ENCODE peak calls at places on chromosome X, in four cellular contexts. D, V, E and L are unnamed samples.

GRCh38 chrX:155966876-155967275 is 30.6 kb upstream of the IL9R start:
- DNase-seq in D (no peak), V (no peak), E (no peak), L (no peak)

GRCh38 chrX:64975491-64975890 is 759 bp downstream of the ZC4H2 start:
- DNase-seq in V (peak), D (peak), E (peak), L (no peak)

GRCh38 chrX:148501121-148502066 is 977 bp downstream of the AFF2 start:
- DNase-seq in E (no peak), V (peak), D (peak), L (no peak)

GRCh38 chrX:50448565-50448964 is 22.1 kb downstream of the DGKK start:
- DNase-seq in E (no peak), V (no peak), D (no peak), L (no peak)

GRCh38 chrX:64152857-64153256 is 52.7 kb downstream of the AMER1 start:
- DNase-seq in E (no peak), V (no peak), D (no peak), L (no peak)

GRCh38 chrX:10280061-10280460 is 123.3 kb downstream of the CLCN4 start:
- DNase-seq in D (no peak), E (no peak), V (no peak), L (no peak)

GRCh38 chrX:72100824-72101351 is 30.8 kb downstream of the RTL5 start:
- DNase-seq in E (no peak), D (no peak), V (peak), L (peak)

GRCh38 chrX:13069771-13070410 is 25.5 kb upstream of the FAM9C start:
- DNase-seq in E (no peak), D (no peak), V (no peak), L (no peak)

GRCh38 chrX:682892-683291 is 52.3 kb downstream of the SHOX start:
- DNase-seq in D (no peak), V (no peak), E (no peak), L (no peak)

GRCh38 chrX:107982356-107982755 is at the start of gene TEX13B:
- DNase-seq in V (no peak), E (no peak), D (no peak), L (no peak)

GRCh38 chrX:66602381-66602938 is 36.4 kb downstream of the EDA2R start:
- DNase-seq in D (no peak), E (no peak), V (no peak), L (no peak)

GRCh38 chrX:130769835-130770234 is 133.2 kb downstream of the ENOX2 start:
- DNase-seq in E (no peak), V (no peak), D (no peak), L (no peak)

GRCh38 chrX:135086197-135086854 is 34.0 kb downstream of the ETDB start:
- DNase-seq in D (no peak), V (no peak), E (peak), L (peak)

GRCh38 chrX:154304901-154305300 is 9.3 kb downstream of the TKTL1 start:
- DNase-seq in D (no peak), V (no peak), E (no peak), L (no peak)

GRCh38 chrX:5979338-5979737 is 249.3 kb downstream of the NLGN4X start:
- DNase-seq in E (no peak), V (no peak), D (no peak), L (no peak)

GRCh38 chrX:100659431-100660137 is 15.6 kb downstream of the SRPX2 start:
- DNase-seq in V (no peak), D (no peak), E (no peak), L (no peak)

GRCh38 chrX:154374361-154375155 is at the start of gene FLNA:
- DNase-seq in E (peak), D (peak), V (no peak), L (no peak)

GRCh38 chrX:39950035-39950688 is 147.6 kb downstream of the BCOR start:
- DNase-seq in V (no peak), D (no peak), E (no peak), L (no peak)

GRCh38 chrX:73563740-73564073 is 710 bp downstream of the CHIC1 start:
- DNase-seq in D (no peak), E (no peak), V (peak), L (no peak)

GRCh38 chrX:142036111-142036510 is 132.4 kb downstream of the MAGEC1 start:
- DNase-seq in E (no peak), V (no peak), D (no peak), L (no peak)

GRCh38 chrX:20481632-20482031 is 214.9 kb upstream of the RPS6KA3 start:
- DNase-seq in E (no peak), D (no peak), V (no peak), L (no peak)

GRCh38 chrX:41946973-41947612 is 23.7 kb upstream of the CASK start:
- DNase-seq in E (no peak), V (no peak), D (no peak), L (no peak)

GRCh38 chrX:67636532-67636931 is 92.7 kb downstream of the AR start:
- DNase-seq in D (no peak), V (no peak), E (no peak), L (no peak)

GRCh38 chrX:136146614-136147319 is 566 bp upstream of the FHL1 start:
- DNase-seq in E (no peak), D (peak), V (no peak), L (no peak)

GRCh38 chrX:9788908-9789307 is 2.7 kb downstream of the SHROOM2 start:
- DNase-seq in D (no peak), V (no peak), E (no peak), L (no peak)

GRCh38 chrX:40922307-40922706 is 162.9 kb upstream of the USP9X start:
- DNase-seq in E (no peak), V (no peak), D (no peak), L (no peak)

GRCh38 chrX:13159886-13160285 is 115.5 kb upstream of the FAM9C start:
- DNase-seq in V (no peak), E (no peak), D (no peak), L (no peak)

GRCh38 chrX:97389761-97390192 is 506.1 kb downstream of the RPA4 start:
- DNase-seq in D (no peak), V (no peak), E (no peak), L (no peak)

GRCh38 chrX:40866878-40867277 is 131.5 kb upstream of the MED14 start:
- DNase-seq in D (no peak), V (no peak), E (no peak), L (no peak)

GRCh38 chrX:106000203-106000602 is 38.3 kb downstream of the SERPINA7 start:
- DNase-seq in E (no peak), V (no peak), D (no peak), L (no peak)

GRCh38 chrX:45771114-45771513 is 570.4 kb upstream of the DIPK2B start:
- DNase-seq in V (no peak), D (no peak), E (peak), L (no peak)

GRCh38 chrX:41827886-41828285 is 95.5 kb downstream of the CASK start:
- DNase-seq in E (no peak), V (no peak), D (no peak), L (no peak)

GRCh38 chrX:102808336-102808735 is 87.8 kb downstream of the GPRASP3 start:
- DNase-seq in E (no peak), D (no peak), V (no peak), L (no peak)

GRCh38 chrX:56726609-56727008 is 2.4 kb upstream of the NBDY start:
- DNase-seq in E (no peak), D (no peak), V (no peak), L (no peak)

GRCh38 chrX:2577844-2578444 is 77.2 kb upstream of the DHRSX start:
- DNase-seq in E (no peak), D (peak), V (no peak), L (no peak)

GRCh38 chrX:115560978-115561604 is at the start of gene PLS3:
- DNase-seq in V (no peak), D (peak), E (peak), L (no peak)

GRCh38 chrX:105226499-105226898 is 6.0 kb upstream of the TEX13A start:
- DNase-seq in D (no peak), V (no peak), E (no peak), L (no peak)

GRCh38 chrX:68883800-68884199 is 55.0 kb downstream of the EFNB1 start:
- DNase-seq in E (no peak), D (no peak), V (no peak), L (no peak)